ENCODE peak calls at places on chromosome 17, in six cellular contexts. V is GM12878; A is thoracic aorta; Z is CD4-positive, alpha-beta memory T cell; J is neural progenitor cell; R is endodermal cell. C is an unnamed sample.

GRCh38 chr17:70168979-70169706 is at the start of gene KCNJ2:
- DNase-seq in V (no peak), A (peak; percentile 9), Z (no peak), J (peak; percentile 95), R (peak; percentile 98), C (peak; percentile 9)

GRCh38 chr17:63966646-63967265 is 6.0 kb downstream of the SCN4A start:
- DNase-seq in V (peak; percentile 60), A (no peak), Z (peak; percentile 28), J (no peak), R (no peak), C (no peak)

GRCh38 chr17:32849879-32850278 is 27.0 kb downstream of the MYO1D start:
- DNase-seq in V (no peak), A (no peak), Z (no peak), J (no peak), R (no peak), C (no peak)

GRCh38 chr17:72063262-72063661 is 57.6 kb upstream of the SOX9 start:
- DNase-seq in V (no peak), A (no peak), Z (no peak), J (no peak), R (no peak), C (no peak)

GRCh38 chr17:48841395-48841831 is 10.6 kb downstream of the CALCOCO2 start:
- DNase-seq in V (peak; percentile 83), A (no peak), Z (peak; percentile 56), J (no peak), R (no peak), C (no peak)

GRCh38 chr17:63622571-63623390 is 564 bp downstream of the MAP3K3 start:
- DNase-seq in V (no peak), A (peak; percentile 32), Z (peak; percentile 13), J (peak; percentile 87), R (peak; percentile 90), C (peak; percentile 48)

GRCh38 chr17:44097110-44097810 is 26.2 kb downstream of the HDAC5 start:
- DNase-seq in V (no peak), A (no peak), Z (no peak), J (no peak), R (no peak), C (no peak)

GRCh38 chr17:45320349-45320930 is 3.6 kb upstream of the MAP3K14 start:
- DNase-seq in V (no peak), A (no peak), Z (no peak), J (no peak), R (no peak), C (no peak)

GRCh38 chr17:21037117-21037803 is 5.6 kb downstream of the USP22 start:
- DNase-seq in V (no peak), A (no peak), Z (no peak), J (no peak), R (no peak), C (no peak)

GRCh38 chr17:57395721-57396321 is 139.5 kb downstream of the MSI2 start:
- DNase-seq in V (no peak), A (no peak), Z (no peak), J (no peak), R (no peak), C (no peak)

GRCh38 chr17:40298726-40299125 is 10.3 kb upstream of the RARA start:
- DNase-seq in V (no peak), A (no peak), Z (no peak), J (no peak), R (no peak), C (no peak)

GRCh38 chr17:19973146-19973545 is 4.5 kb downstream of the AKAP10 start:
- DNase-seq in V (no peak), A (no peak), Z (no peak), J (no peak), R (no peak), C (no peak)

GRCh38 chr17:13002761-13003453 is 14.9 kb downstream of the ELAC2 start:
- DNase-seq in V (no peak), A (peak; percentile 57), Z (peak; percentile 26), J (peak; percentile 87), R (peak; percentile 95), C (no peak)

GRCh38 chr17:40224707-40225092 is 5.6 kb downstream of the WIPF2 start:
- DNase-seq in V (no peak), A (peak; percentile 9), Z (no peak), J (no peak), R (no peak), C (no peak)

GRCh38 chr17:82446649-82447048 is 3.9 kb downstream of the CYBC1 start:
- DNase-seq in V (no peak), A (no peak), Z (no peak), J (no peak), R (no peak), C (no peak)

GRCh38 chr17:2087597-2088211 is 32.8 kb downstream of the HIC1 start:
- DNase-seq in V (peak; percentile 79), A (no peak), Z (peak; percentile 38), J (no peak), R (no peak), C (no peak)

GRCh38 chr17:27069842-27070508 is 223.9 kb upstream of the WSB1 start:
- DNase-seq in V (no peak), A (no peak), Z (no peak), J (no peak), R (no peak), C (no peak)

GRCh38 chr17:27072885-27073284 is 221.0 kb upstream of the WSB1 start:
- DNase-seq in V (no peak), A (no peak), Z (no peak), J (no peak), R (no peak), C (no peak)

GRCh38 chr17:27065588-27065987 is 228.3 kb upstream of the WSB1 start:
- DNase-seq in V (no peak), A (no peak), Z (no peak), J (no peak), R (no peak), C (no peak)

GRCh38 chr17:27066315-27066714 is 227.6 kb upstream of the WSB1 start:
- DNase-seq in V (no peak), A (no peak), Z (no peak), J (no peak), R (no peak), C (no peak)

DNA sequence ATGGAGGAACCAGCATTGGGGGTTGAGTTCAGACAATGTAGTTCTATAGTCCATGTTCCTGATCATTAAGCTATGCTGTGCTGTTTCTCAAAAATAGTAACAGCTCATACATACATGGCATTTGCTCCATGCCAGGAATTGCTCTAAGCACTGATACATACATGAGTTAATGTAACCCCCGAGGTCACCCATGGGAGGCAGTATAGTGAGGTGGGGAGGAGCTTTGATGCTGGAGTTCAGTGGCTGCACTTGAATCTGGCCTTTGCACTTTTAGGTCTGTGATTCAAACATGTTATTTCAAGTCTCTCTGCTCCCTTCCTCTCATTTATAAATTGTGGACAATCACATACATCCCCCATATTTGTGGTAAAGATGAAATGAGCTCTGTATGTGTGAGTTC is 223.1 kb upstream of the WSB1 start:
- DNase-seq in V (no peak), A (no peak), Z (no peak), J (no peak), R (no peak), C (no peak)
- H3K9me3 ChIP-seq in V (no peaks in the 10 kb centered on the region), A (no peaks in the 10 kb centered on the region), Z (no peaks in the 10 kb centered on the region), J (peaks cover 42% of the 10 kb centered on the region), R (peaks cover 90% of the 10 kb centered on the region), C (no peaks in the 10 kb centered on the region)

DNA sequence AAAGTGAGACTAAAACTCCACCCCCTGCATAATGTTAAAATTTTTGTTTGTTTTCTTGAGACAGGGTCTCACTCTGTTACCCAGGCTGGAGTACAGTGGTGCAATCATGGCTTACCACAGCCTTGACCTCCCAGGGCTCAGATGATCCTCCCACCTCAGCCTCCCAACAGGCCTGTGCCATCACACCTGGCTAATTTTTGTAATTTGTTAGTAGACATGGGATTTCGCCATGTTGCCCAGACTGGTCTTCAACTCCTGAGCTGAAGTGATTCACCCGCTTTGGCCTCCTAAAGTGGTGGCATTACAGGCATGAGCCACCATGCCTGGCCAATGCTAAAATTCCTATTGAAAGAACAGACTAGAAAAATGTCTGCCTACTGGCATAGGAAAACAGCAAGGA is 103.8 kb downstream of the TRIM37 start:
- DNase-seq in V (no peak), A (no peak), Z (no peak), J (no peak), R (no peak), C (no peak)
- H3K9me3 ChIP-seq in V (no peaks in the 10 kb centered on the region), A (no peaks in the 10 kb centered on the region), Z (no peaks in the 10 kb centered on the region), J (no peaks in the 10 kb centered on the region), R (no peaks in the 10 kb centered on the region), C (no peaks in the 10 kb centered on the region)

GRCh38 chr17:18261146-18261515 is 669 bp downstream of the MIEF2 start:
- DNase-seq in V (no peak), A (peak; percentile 52), Z (no peak), J (peak; percentile 43), R (peak; percentile 81), C (no peak)

GRCh38 chr17:18263885-18264682 is 3.6 kb downstream of the MIEF2 start:
- DNase-seq in V (no peak), A (no peak), Z (no peak), J (no peak), R (no peak), C (no peak)

GRCh38 chr17:18262111-18262510 is 1.6 kb downstream of the MIEF2 start:
- DNase-seq in V (no peak), A (no peak), Z (no peak), J (no peak), R (no peak), C (no peak)

GRCh38 chr17:18261659-18262058 is 1.2 kb downstream of the MIEF2 start:
- DNase-seq in V (no peak), A (no peak), Z (no peak), J (no peak), R (no peak), C (no peak)

DNA sequence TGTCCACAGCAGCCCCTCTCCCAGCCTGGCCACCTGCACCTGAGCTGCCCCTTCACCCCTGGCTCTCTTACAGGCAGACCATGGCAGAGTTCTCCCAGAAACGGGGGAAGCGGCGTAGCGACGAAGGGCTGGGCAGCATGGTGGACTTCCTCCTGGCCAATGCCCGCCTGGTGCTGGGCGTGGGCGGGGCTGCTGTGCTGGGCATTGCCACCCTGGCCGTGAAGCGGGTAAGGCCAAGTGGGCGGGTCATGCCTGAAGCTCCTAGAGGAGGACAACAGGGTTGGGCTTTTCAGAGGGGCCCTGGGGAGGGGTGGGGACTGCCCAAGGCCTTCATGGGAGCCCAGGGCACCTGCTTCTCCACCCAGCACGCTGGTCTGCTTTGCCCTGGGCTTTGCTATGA is 2.2 kb downstream of the MIEF2 start:
- DNase-seq in V (no peak), A (no peak), Z (no peak), J (no peak), R (no peak), C (no peak)
- H3K9me3 ChIP-seq in V (no peaks in the 10 kb centered on the region), A (no peaks in the 10 kb centered on the region), Z (no peaks in the 10 kb centered on the region), J (no peaks in the 10 kb centered on the region), R (no peaks in the 10 kb centered on the region), C (no peaks in the 10 kb centered on the region)

GRCh38 chr17:5097101-5097834 is 14.4 kb downstream of the ZNF232 start:
- DNase-seq in V (no peak), A (no peak), Z (no peak), J (peak; percentile 92), R (peak; percentile 98), C (no peak)
- H3K9me3 ChIP-seq in V (peaks cover 43% of the 10 kb centered on the region), A (peaks cover 53% of the 10 kb centered on the region), Z (peaks cover 44% of the 10 kb centered on the region), J (peaks cover 17% of the 10 kb centered on the region), R (peaks cover 50% of the 10 kb centered on the region), C (peaks cover 27% of the 10 kb centered on the region)

GRCh38 chr17:35913611-35914010 is 17.0 kb downstream of the RDM1 start:
- DNase-seq in V (no peak), A (no peak), Z (no peak), J (no peak), R (no peak), C (no peak)
- H3K9me3 ChIP-seq in V (no peaks in the 10 kb centered on the region), A (no peaks in the 10 kb centered on the region), Z (no peaks in the 10 kb centered on the region), J (no peaks in the 10 kb centered on the region), R (no peaks in the 10 kb centered on the region), C (no peaks in the 10 kb centered on the region)

GRCh38 chr17:27106347-27106981 is 187.4 kb upstream of the WSB1 start:
- DNase-seq in V (no peak), A (no peak), Z (no peak), J (no peak), R (no peak), C (no peak)
- H3K9me3 ChIP-seq in V (no peaks in the 10 kb centered on the region), A (no peaks in the 10 kb centered on the region), Z (no peaks in the 10 kb centered on the region), J (peaks cover 8% of the 10 kb centered on the region), R (peaks cover 44% of the 10 kb centered on the region), C (no peaks in the 10 kb centered on the region)

C was measured in T-helper 17 cell.